ENCODE peak calls at places on chromosomes 13 and 19, in six cellular contexts. D is left ventricle myocardium inferior, Z is NB4, V is astrocyte of the spinal cord, P is OCI-LY7, A is neuronal stem cell. R is an unnamed sample.
A peak's percentile ranks its signal among the peaks of the same experiment; 100 is the strongest.

GRCh38 chr19:5993516-5994406 is 15.8 kb upstream of the RANBP3 start:
- DNase-seq in P (no peak), D (peak; percentile 55), Z (no peak), A (no peak), V (no peak), R (no peak)

GRCh38 chr13:76338003-76338402 is 548.2 kb downstream of the KCTD12 start:
- DNase-seq in D (no peak), P (no peak), A (no peak), V (no peak), Z (no peak), R (no peak)

GRCh38 chr13:33711441-33711840 is 106.5 kb upstream of the RFC3 start:
- DNase-seq in P (no peak), D (no peak), Z (no peak), V (no peak), A (no peak), R (no peak)

GRCh38 chr19:23440207-23440606 is 44.9 kb upstream of the ZNF91 start:
- DNase-seq in D (no peak), Z (peak; percentile 31), V (no peak), P (peak; percentile 24), A (no peak), R (no peak)

GRCh38 chr13:95603887-95604533 is 40.5 kb downstream of the DZIP1 start:
- DNase-seq in D (no peak), A (no peak), Z (peak; percentile 45), P (no peak), V (peak; percentile 80), R (no peak)

GRCh38 chr13:70391678-70392077 is 283.4 kb upstream of the KLHL1 start:
- DNase-seq in D (no peak), A (no peak), Z (no peak), V (no peak), P (no peak), R (no peak)

GRCh38 chr13:72258340-72258981 is 391.5 kb upstream of the DACH1 start:
- DNase-seq in Z (no peak), V (no peak), P (no peak), A (no peak), D (no peak), R (no peak)

GRCh38 chr19:42370068-42370520 is 20.0 kb downstream of the CNFN start:
- DNase-seq in Z (no peak), A (no peak), V (no peak), P (no peak), D (no peak), R (no peak)

GRCh38 chr19:30224689-30225606 is 147.2 kb upstream of the ZNF536 start:
- DNase-seq in D (no peak), Z (no peak), V (no peak), A (no peak), P (peak; percentile 4), R (no peak)

GRCh38 chr13:78604782-78605611 is 1.6 kb upstream of the POU4F1 start:
- DNase-seq in P (peak; percentile 84), D (no peak), A (peak; percentile 31), V (no peak), Z (peak; percentile 38), R (no peak)

GRCh38 chr19:10334340-10335148 is 1.2 kb upstream of the RAVER1 start:
- DNase-seq in A (peak; percentile 88), V (peak; percentile 95), Z (peak; percentile 99), P (peak; percentile 83), D (peak; percentile 94), R (peak; percentile 85)
- H3K4me3 ChIP-seq in A (peak overlapping the region; percentile 82), V (peak overlapping the region; percentile 92), Z (peak overlapping the region; percentile 67), P (peak overlapping the region; percentile 83), D (peak overlapping the region; percentile 82), R (peak overlapping the region; percentile 80)

GRCh38 chr19:3034194-3034844 is 5.2 kb upstream of the TLE2 start:
- DNase-seq in D (no peak), V (peak; percentile 23), A (no peak), Z (no peak), P (no peak), R (no peak)
- H3K4me3 ChIP-seq in D (peak overlapping the region; percentile 72), V (no peak overlapping the region), A (no peak overlapping the region), Z (no peak overlapping the region), P (peak overlapping the region; percentile 74), R (peak overlapping the region; percentile 59)

DNA sequence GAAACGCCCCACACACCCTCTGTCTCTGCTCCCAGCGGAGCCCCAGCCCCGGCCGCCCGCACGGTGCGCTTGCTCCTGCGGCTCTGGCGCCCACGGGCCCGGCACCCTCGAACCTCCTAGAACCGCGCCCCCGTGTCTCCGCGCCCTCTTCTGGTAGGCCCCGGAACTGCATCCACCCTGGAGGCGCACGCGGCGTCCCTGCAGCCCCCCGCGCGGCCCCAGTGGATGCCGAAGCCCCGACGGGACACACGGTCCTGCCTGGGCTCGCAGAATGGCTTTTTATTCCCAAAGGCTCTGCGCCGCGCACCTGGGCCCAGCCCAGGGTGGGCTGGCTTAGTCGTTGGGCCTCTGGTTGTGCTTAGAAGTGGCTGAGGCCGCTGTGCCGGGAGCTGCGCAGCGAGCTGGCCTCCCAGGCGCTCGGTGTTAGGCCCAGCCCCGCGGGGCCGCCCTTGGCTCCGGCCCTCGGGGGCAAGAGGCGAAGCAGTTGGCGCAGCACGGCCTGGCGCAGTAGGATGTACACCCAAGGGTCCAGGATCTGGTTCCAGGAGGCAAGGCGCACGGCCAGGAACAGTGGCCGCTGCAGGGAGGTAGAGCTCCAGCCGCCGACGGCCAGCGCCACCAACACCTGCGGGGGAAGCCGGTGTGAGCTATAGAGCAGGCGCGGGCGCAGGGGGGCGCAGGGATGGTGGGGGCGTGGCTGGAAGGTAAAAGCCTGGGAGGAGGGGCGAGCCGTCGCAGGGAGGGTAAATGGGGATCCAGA is 2.8 kb downstream of the PTGER1 start:
- DNase-seq in D (peak; percentile 68), V (peak; percentile 22), Z (peak; percentile 92), A (peak; percentile 74), P (peak; percentile 51), R (no peak)
- H3K4me3 ChIP-seq in D (peak overlapping the region; percentile 51), V (no peak overlapping the region), Z (no peak overlapping the region), A (peak overlapping the region; percentile 58), P (no peak overlapping the region), R (no peak overlapping the region)

DNA sequence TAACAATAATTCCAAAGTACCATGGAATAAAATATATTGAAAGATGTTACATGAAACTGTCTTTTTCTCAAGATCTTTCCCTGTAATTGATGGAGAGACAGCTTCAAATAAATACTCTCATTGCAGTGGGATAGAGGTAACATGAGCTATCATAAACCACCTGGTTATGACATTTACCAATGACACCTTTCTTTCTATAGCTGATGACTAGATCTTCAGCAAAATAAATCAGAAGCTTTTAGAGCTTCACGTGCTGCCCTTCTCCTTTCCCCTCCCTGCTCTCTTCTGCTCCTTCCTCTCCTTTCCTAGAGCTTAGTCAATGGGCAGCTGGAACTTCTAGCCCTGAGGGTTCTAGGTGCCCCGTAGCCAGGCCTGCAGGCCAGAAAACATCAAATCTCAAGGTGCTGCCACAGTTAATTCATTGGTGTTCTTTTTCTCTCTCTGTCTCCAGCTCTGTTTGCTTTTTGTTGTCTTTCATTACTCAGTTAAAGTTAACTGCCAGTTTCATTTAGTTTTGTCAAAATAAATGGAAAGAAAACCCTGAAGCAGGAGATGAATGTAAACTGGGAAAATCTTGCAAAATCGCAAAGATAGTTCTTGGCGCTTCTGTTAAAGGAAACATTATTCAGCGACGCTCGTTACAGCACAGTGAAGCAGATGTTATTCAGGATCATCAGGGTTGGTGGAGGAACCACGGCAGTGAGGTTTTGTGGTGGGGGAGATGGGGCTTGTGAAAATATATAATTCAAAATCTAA is 8.3 kb upstream of the METTL21C start:
- DNase-seq in Z (no peak), D (no peak), V (peak; percentile 48), P (no peak), A (no peak), R (no peak)
- H3K4me3 ChIP-seq in Z (no peak overlapping the region), D (no peak overlapping the region), V (no peak overlapping the region), P (no peak overlapping the region), A (no peak overlapping the region), R (no peak overlapping the region)

DNA sequence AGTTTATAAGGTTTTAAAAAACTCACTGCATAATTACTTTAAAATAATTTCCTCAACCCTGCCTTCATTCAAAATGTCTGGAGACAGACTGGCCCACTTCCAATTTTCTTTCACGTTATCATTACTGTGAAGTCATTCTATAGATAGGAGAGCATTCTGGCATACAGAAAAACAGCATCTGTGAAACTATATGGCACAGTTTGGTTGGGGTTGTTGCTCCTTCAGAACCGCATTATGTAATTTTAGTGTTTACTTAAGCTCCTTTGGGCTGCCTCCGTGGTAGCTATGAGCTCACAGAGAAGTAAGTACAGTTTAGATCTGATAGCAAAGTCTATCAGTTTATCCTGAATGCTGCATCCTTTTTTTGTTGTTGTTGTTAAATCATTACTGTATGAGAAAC is 104.3 kb downstream of the KCNRG start:
- DNase-seq in V (no peak), A (no peak), P (no peak), D (no peak), Z (peak; percentile 42), R (no peak)
- H3K4me3 ChIP-seq in V (no peak overlapping the region), A (no peak overlapping the region), P (no peak overlapping the region), D (no peak overlapping the region), Z (no peak overlapping the region), R (no peak overlapping the region)

GRCh38 chr19:47144630-47145029 is 14.0 kb downstream of the SAE1 start:
- DNase-seq in Z (no peak), A (no peak), P (no peak), D (no peak), V (no peak), R (no peak)

GRCh38 chr19:47142779-47143178 is 12.1 kb downstream of the SAE1 start:
- DNase-seq in P (no peak), D (no peak), V (no peak), Z (no peak), A (no peak), R (no peak)

GRCh38 chr19:47145639-47146486 is 15.2 kb downstream of the SAE1 start:
- DNase-seq in D (no peak), P (no peak), V (no peak), Z (no peak), A (no peak), R (no peak)

GRCh38 chr19:47143322-47144073 is 12.9 kb downstream of the SAE1 start:
- DNase-seq in V (no peak), Z (no peak), A (no peak), D (no peak), P (no peak), R (no peak)

GRCh38 chr19:47141695-47142094 is 11.1 kb downstream of the SAE1 start:
- DNase-seq in A (no peak), P (no peak), Z (no peak), D (no peak), V (no peak), R (no peak)
- H3K4me3 ChIP-seq in A (no peak overlapping the region), P (no peak overlapping the region), Z (no peak overlapping the region), D (no peak overlapping the region), V (no peak overlapping the region), R (no peak overlapping the region)

GRCh38 chr19:36771275-36772231 is 1.1 kb downstream of the ZNF850 start:
- DNase-seq in V (peak; percentile 89), Z (peak; percentile 69), D (peak; percentile 70), P (peak; percentile 42), A (peak; percentile 43), R (peak; percentile 74)

GRCh38 chr19:36772341-36773222 is at the start of gene ZNF850:
- DNase-seq in V (peak; percentile 95), Z (peak; percentile 91), P (peak; percentile 98), A (peak; percentile 93), D (peak; percentile 95), R (peak; percentile 75)

GRCh38 chr19:36773223-36773579 is 594 bp upstream of the ZNF850 start:
- DNase-seq in V (no peak), D (no peak), Z (no peak), A (no peak), P (no peak), R (no peak)

DNA sequence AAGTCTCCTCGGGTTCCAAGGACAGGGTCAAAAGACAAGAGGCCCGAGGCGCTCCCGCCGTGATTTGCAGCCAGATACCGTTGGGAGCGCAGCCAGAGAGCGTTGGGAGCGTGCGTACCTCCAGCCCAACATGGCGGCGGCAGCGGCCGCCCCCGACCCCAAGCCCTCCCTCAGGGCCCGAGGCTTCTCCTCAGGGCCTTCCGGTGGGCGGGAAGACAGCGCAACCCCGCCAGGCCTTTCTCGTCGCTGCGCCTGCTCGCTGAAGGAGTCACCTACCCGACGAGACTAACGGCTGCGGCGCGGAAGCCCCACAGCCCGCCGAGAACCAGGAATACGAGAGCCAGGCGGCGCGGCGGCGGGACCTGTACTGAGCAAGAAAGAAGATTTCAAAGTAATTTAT is 3.2 kb upstream of the ZNF850 start:
- DNase-seq in V (no peak), D (peak; percentile 33), P (no peak), Z (no peak), A (no peak), R (no peak)
- H3K4me3 ChIP-seq in V (peak overlapping the region; percentile 6), D (peak overlapping the region; percentile 55), P (no peak overlapping the region), Z (no peak overlapping the region), A (no peak overlapping the region), R (peak overlapping the region; percentile 22)

R was measured in skeletal muscle cell.